ENCODE peak calls at places on chromosomes 7 and 10, in nine cellular contexts. One of them, this sample, is unnamed.

GRCh38 chr10:46520941-46521340 is 35.5 kb downstream of the GPRIN2 start:
- DNase-seq in epithelial cell of esophagus: peak
- DNase-seq in osteocyte: no peak
- DNase-seq in stimulated activated CD8-positive, alpha-beta memory T cell treated with anti-CD3 and anti-CD28 coated beads, Interleukin-2, amount 100 ng/mL, for 1 hour: no peak
- DNase-seq in hepatocyte: no peak
- DNase-seq in RWPE1: peak
- DNase-seq in M059J: peak
- DNase-seq in Calu3: peak
- DNase-seq in NCI-H510A treated with DMSO at 0.1 percent for 48 hours: no peak
- DNase-seq in this sample: peak

GRCh38 chr7:43785425-43785824 is 26.9 kb downstream of the BLVRA start:
- DNase-seq in epithelial cell of esophagus: peak
- DNase-seq in osteocyte: peak
- DNase-seq in stimulated activated CD8-positive, alpha-beta memory T cell treated with anti-CD3 and anti-CD28 coated beads, Interleukin-2, amount 100 ng/mL, for 1 hour: no peak
- DNase-seq in hepatocyte: peak
- DNase-seq in RWPE1: peak
- DNase-seq in M059J: peak
- DNase-seq in Calu3: no peak
- DNase-seq in NCI-H510A treated with DMSO at 0.1 percent for 48 hours: no peak
- DNase-seq in this sample: peak

GRCh38 chr10:115706482-115707076 is 566.4 kb downstream of the GFRA1 start:
- DNase-seq in epithelial cell of esophagus: peak
- DNase-seq in osteocyte: no peak
- DNase-seq in stimulated activated CD8-positive, alpha-beta memory T cell treated with anti-CD3 and anti-CD28 coated beads, Interleukin-2, amount 100 ng/mL, for 1 hour: no peak
- DNase-seq in hepatocyte: peak
- DNase-seq in RWPE1: peak
- DNase-seq in M059J: peak
- DNase-seq in Calu3: peak
- DNase-seq in NCI-H510A treated with DMSO at 0.1 percent for 48 hours: peak
- DNase-seq in this sample: peak

GRCh38 chr7:156759143-156759542 is 118.6 kb downstream of the RNF32 start:
- DNase-seq in epithelial cell of esophagus: no peak
- DNase-seq in osteocyte: no peak
- DNase-seq in stimulated activated CD8-positive, alpha-beta memory T cell treated with anti-CD3 and anti-CD28 coated beads, Interleukin-2, amount 100 ng/mL, for 1 hour: no peak
- DNase-seq in hepatocyte: peak
- DNase-seq in RWPE1: no peak
- DNase-seq in M059J: no peak
- DNase-seq in Calu3: no peak
- DNase-seq in NCI-H510A treated with DMSO at 0.1 percent for 48 hours: no peak
- DNase-seq in this sample: no peak

GRCh38 chr7:127514499-127514898 is 70.9 kb downstream of the GCC1 start:
- DNase-seq in epithelial cell of esophagus: peak
- DNase-seq in osteocyte: no peak
- DNase-seq in stimulated activated CD8-positive, alpha-beta memory T cell treated with anti-CD3 and anti-CD28 coated beads, Interleukin-2, amount 100 ng/mL, for 1 hour: no peak
- DNase-seq in hepatocyte: peak
- DNase-seq in RWPE1: peak
- DNase-seq in M059J: peak
- DNase-seq in Calu3: peak
- DNase-seq in NCI-H510A treated with DMSO at 0.1 percent for 48 hours: peak
- DNase-seq in this sample: peak

GRCh38 chr7:28768577-28769147 is 189.5 kb downstream of the TRIL start:
- DNase-seq in epithelial cell of esophagus: peak
- DNase-seq in osteocyte: no peak
- DNase-seq in stimulated activated CD8-positive, alpha-beta memory T cell treated with anti-CD3 and anti-CD28 coated beads, Interleukin-2, amount 100 ng/mL, for 1 hour: no peak
- DNase-seq in hepatocyte: no peak
- DNase-seq in RWPE1: peak
- DNase-seq in M059J: peak
- DNase-seq in Calu3: no peak
- DNase-seq in NCI-H510A treated with DMSO at 0.1 percent for 48 hours: no peak
- DNase-seq in this sample: peak

GRCh38 chr7:130070900-130071622 is 727 bp downstream of the KLHDC10 start:
- DNase-seq in epithelial cell of esophagus: peak
- DNase-seq in osteocyte: peak
- DNase-seq in stimulated activated CD8-positive, alpha-beta memory T cell treated with anti-CD3 and anti-CD28 coated beads, Interleukin-2, amount 100 ng/mL, for 1 hour: no peak
- DNase-seq in hepatocyte: peak
- DNase-seq in RWPE1: peak
- DNase-seq in M059J: peak
- DNase-seq in Calu3: no peak
- DNase-seq in NCI-H510A treated with DMSO at 0.1 percent for 48 hours: no peak
- DNase-seq in this sample: peak

GRCh38 chr10:17432738-17433137 is 21.7 kb downstream of the ST8SIA6 start:
- DNase-seq in epithelial cell of esophagus: peak
- DNase-seq in osteocyte: no peak
- DNase-seq in stimulated activated CD8-positive, alpha-beta memory T cell treated with anti-CD3 and anti-CD28 coated beads, Interleukin-2, amount 100 ng/mL, for 1 hour: no peak
- DNase-seq in hepatocyte: no peak
- DNase-seq in RWPE1: no peak
- DNase-seq in M059J: peak
- DNase-seq in Calu3: no peak
- DNase-seq in NCI-H510A treated with DMSO at 0.1 percent for 48 hours: no peak
- DNase-seq in this sample: no peak

GRCh38 chr10:87092861-87093460 is 1.7 kb downstream of the GLUD1 start:
- DNase-seq in epithelial cell of esophagus: peak
- DNase-seq in osteocyte: no peak
- DNase-seq in stimulated activated CD8-positive, alpha-beta memory T cell treated with anti-CD3 and anti-CD28 coated beads, Interleukin-2, amount 100 ng/mL, for 1 hour: no peak
- DNase-seq in hepatocyte: peak
- DNase-seq in RWPE1: no peak
- DNase-seq in M059J: peak
- DNase-seq in Calu3: peak
- DNase-seq in NCI-H510A treated with DMSO at 0.1 percent for 48 hours: no peak
- DNase-seq in this sample: no peak

GRCh38 chr7:20407585-20408466 is 77.1 kb downstream of the ITGB8 start:
- DNase-seq in epithelial cell of esophagus: peak
- DNase-seq in osteocyte: no peak
- DNase-seq in stimulated activated CD8-positive, alpha-beta memory T cell treated with anti-CD3 and anti-CD28 coated beads, Interleukin-2, amount 100 ng/mL, for 1 hour: no peak
- DNase-seq in hepatocyte: no peak
- DNase-seq in RWPE1: peak
- DNase-seq in M059J: peak
- DNase-seq in Calu3: peak
- DNase-seq in NCI-H510A treated with DMSO at 0.1 percent for 48 hours: peak
- DNase-seq in this sample: peak

GRCh38 chr10:43136995-43137700 is 1.1 kb upstream of the CSGALNACT2 start:
- DNase-seq in epithelial cell of esophagus: no peak
- DNase-seq in osteocyte: peak
- DNase-seq in stimulated activated CD8-positive, alpha-beta memory T cell treated with anti-CD3 and anti-CD28 coated beads, Interleukin-2, amount 100 ng/mL, for 1 hour: no peak
- DNase-seq in hepatocyte: no peak
- DNase-seq in RWPE1: no peak
- DNase-seq in M059J: peak
- DNase-seq in Calu3: no peak
- DNase-seq in NCI-H510A treated with DMSO at 0.1 percent for 48 hours: no peak
- DNase-seq in this sample: peak

GRCh38 chr10:132257271-132257670 is 50.5 kb downstream of the STK32C start:
- DNase-seq in epithelial cell of esophagus: no peak
- DNase-seq in osteocyte: no peak
- DNase-seq in stimulated activated CD8-positive, alpha-beta memory T cell treated with anti-CD3 and anti-CD28 coated beads, Interleukin-2, amount 100 ng/mL, for 1 hour: no peak
- DNase-seq in hepatocyte: no peak
- DNase-seq in RWPE1: peak
- DNase-seq in M059J: peak
- DNase-seq in Calu3: no peak
- DNase-seq in NCI-H510A treated with DMSO at 0.1 percent for 48 hours: no peak
- DNase-seq in this sample: peak

GRCh38 chr7:140625908-140626868 is 14.4 kb downstream of the DENND2A start:
- DNase-seq in epithelial cell of esophagus: peak
- DNase-seq in osteocyte: peak
- DNase-seq in stimulated activated CD8-positive, alpha-beta memory T cell treated with anti-CD3 and anti-CD28 coated beads, Interleukin-2, amount 100 ng/mL, for 1 hour: no peak
- DNase-seq in hepatocyte: peak
- DNase-seq in RWPE1: peak
- DNase-seq in M059J: peak
- DNase-seq in Calu3: no peak
- DNase-seq in NCI-H510A treated with DMSO at 0.1 percent for 48 hours: peak
- DNase-seq in this sample: peak

GRCh38 chr7:101951757-101952156 is 134.3 kb downstream of the CUX1 start:
- DNase-seq in epithelial cell of esophagus: no peak
- DNase-seq in osteocyte: no peak
- DNase-seq in stimulated activated CD8-positive, alpha-beta memory T cell treated with anti-CD3 and anti-CD28 coated beads, Interleukin-2, amount 100 ng/mL, for 1 hour: no peak
- DNase-seq in hepatocyte: no peak
- DNase-seq in RWPE1: no peak
- DNase-seq in M059J: no peak
- DNase-seq in Calu3: no peak
- DNase-seq in NCI-H510A treated with DMSO at 0.1 percent for 48 hours: no peak
- DNase-seq in this sample: no peak

GRCh38 chr10:117996709-117997108 is 50.0 kb downstream of the RAB11FIP2 start:
- DNase-seq in epithelial cell of esophagus: no peak
- DNase-seq in osteocyte: no peak
- DNase-seq in stimulated activated CD8-positive, alpha-beta memory T cell treated with anti-CD3 and anti-CD28 coated beads, Interleukin-2, amount 100 ng/mL, for 1 hour: no peak
- DNase-seq in hepatocyte: no peak
- DNase-seq in RWPE1: no peak
- DNase-seq in M059J: no peak
- DNase-seq in Calu3: no peak
- DNase-seq in NCI-H510A treated with DMSO at 0.1 percent for 48 hours: no peak
- DNase-seq in this sample: no peak

GRCh38 chr7:67950321-67951083 is 953.9 kb downstream of the TYW1 start:
- DNase-seq in epithelial cell of esophagus: no peak
- DNase-seq in osteocyte: no peak
- DNase-seq in stimulated activated CD8-positive, alpha-beta memory T cell treated with anti-CD3 and anti-CD28 coated beads, Interleukin-2, amount 100 ng/mL, for 1 hour: no peak
- DNase-seq in hepatocyte: no peak
- DNase-seq in RWPE1: no peak
- DNase-seq in M059J: no peak
- DNase-seq in Calu3: no peak
- DNase-seq in NCI-H510A treated with DMSO at 0.1 percent for 48 hours: no peak
- DNase-seq in this sample: no peak

GRCh38 chr10:116947838-116948529 is 57.0 kb downstream of the SHTN1 start:
- DNase-seq in epithelial cell of esophagus: peak
- DNase-seq in osteocyte: no peak
- DNase-seq in stimulated activated CD8-positive, alpha-beta memory T cell treated with anti-CD3 and anti-CD28 coated beads, Interleukin-2, amount 100 ng/mL, for 1 hour: no peak
- DNase-seq in hepatocyte: peak
- DNase-seq in RWPE1: peak
- DNase-seq in M059J: peak
- DNase-seq in Calu3: peak
- DNase-seq in NCI-H510A treated with DMSO at 0.1 percent for 48 hours: no peak
- DNase-seq in this sample: peak

GRCh38 chr7:117020605-117021002 is 67.3 kb downstream of the ST7 start:
- DNase-seq in epithelial cell of esophagus: no peak
- DNase-seq in osteocyte: no peak
- DNase-seq in stimulated activated CD8-positive, alpha-beta memory T cell treated with anti-CD3 and anti-CD28 coated beads, Interleukin-2, amount 100 ng/mL, for 1 hour: no peak
- DNase-seq in hepatocyte: no peak
- DNase-seq in RWPE1: no peak
- DNase-seq in M059J: peak
- DNase-seq in Calu3: no peak
- DNase-seq in NCI-H510A treated with DMSO at 0.1 percent for 48 hours: peak
- DNase-seq in this sample: no peak

GRCh38 chr7:122095642-122096041 is 48.4 kb downstream of the AASS start:
- DNase-seq in epithelial cell of esophagus: no peak
- DNase-seq in osteocyte: no peak
- DNase-seq in stimulated activated CD8-positive, alpha-beta memory T cell treated with anti-CD3 and anti-CD28 coated beads, Interleukin-2, amount 100 ng/mL, for 1 hour: no peak
- DNase-seq in hepatocyte: no peak
- DNase-seq in RWPE1: no peak
- DNase-seq in M059J: no peak
- DNase-seq in Calu3: no peak
- DNase-seq in NCI-H510A treated with DMSO at 0.1 percent for 48 hours: no peak
- DNase-seq in this sample: no peak

GRCh38 chr10:103699611-103700435 is 155.6 kb downstream of the SH3PXD2A start:
- DNase-seq in epithelial cell of esophagus: no peak
- DNase-seq in osteocyte: no peak
- DNase-seq in stimulated activated CD8-positive, alpha-beta memory T cell treated with anti-CD3 and anti-CD28 coated beads, Interleukin-2, amount 100 ng/mL, for 1 hour: no peak
- DNase-seq in hepatocyte: no peak
- DNase-seq in RWPE1: no peak
- DNase-seq in M059J: no peak
- DNase-seq in Calu3: no peak
- DNase-seq in NCI-H510A treated with DMSO at 0.1 percent for 48 hours: no peak
- DNase-seq in this sample: no peak

GRCh38 chr7:115707236-115707635 is 323.3 kb downstream of the TFEC start:
- DNase-seq in epithelial cell of esophagus: peak
- DNase-seq in osteocyte: no peak
- DNase-seq in stimulated activated CD8-positive, alpha-beta memory T cell treated with anti-CD3 and anti-CD28 coated beads, Interleukin-2, amount 100 ng/mL, for 1 hour: no peak
- DNase-seq in hepatocyte: peak
- DNase-seq in RWPE1: peak
- DNase-seq in M059J: peak
- DNase-seq in Calu3: peak
- DNase-seq in NCI-H510A treated with DMSO at 0.1 percent for 48 hours: peak
- DNase-seq in this sample: peak

GRCh38 chr7:82700739-82701138 is 257.2 kb upstream of the CACNA2D1 start:
- DNase-seq in epithelial cell of esophagus: no peak
- DNase-seq in osteocyte: no peak
- DNase-seq in stimulated activated CD8-positive, alpha-beta memory T cell treated with anti-CD3 and anti-CD28 coated beads, Interleukin-2, amount 100 ng/mL, for 1 hour: no peak
- DNase-seq in hepatocyte: peak
- DNase-seq in RWPE1: no peak
- DNase-seq in M059J: peak
- DNase-seq in Calu3: no peak
- DNase-seq in NCI-H510A treated with DMSO at 0.1 percent for 48 hours: no peak
- DNase-seq in this sample: no peak

GRCh38 chr7:32611700-32612099 is 116.4 kb downstream of the AVL9 start:
- DNase-seq in epithelial cell of esophagus: no peak
- DNase-seq in osteocyte: no peak
- DNase-seq in stimulated activated CD8-positive, alpha-beta memory T cell treated with anti-CD3 and anti-CD28 coated beads, Interleukin-2, amount 100 ng/mL, for 1 hour: no peak
- DNase-seq in hepatocyte: no peak
- DNase-seq in RWPE1: no peak
- DNase-seq in M059J: no peak
- DNase-seq in Calu3: no peak
- DNase-seq in NCI-H510A treated with DMSO at 0.1 percent for 48 hours: no peak
- DNase-seq in this sample: no peak

GRCh38 chr7:112104153-112104552 is 102.0 kb downstream of the DOCK4 start:
- DNase-seq in epithelial cell of esophagus: no peak
- DNase-seq in osteocyte: no peak
- DNase-seq in stimulated activated CD8-positive, alpha-beta memory T cell treated with anti-CD3 and anti-CD28 coated beads, Interleukin-2, amount 100 ng/mL, for 1 hour: no peak
- DNase-seq in hepatocyte: no peak
- DNase-seq in RWPE1: no peak
- DNase-seq in M059J: no peak
- DNase-seq in Calu3: no peak
- DNase-seq in NCI-H510A treated with DMSO at 0.1 percent for 48 hours: no peak
- DNase-seq in this sample: no peak

GRCh38 chr7:84337386-84337785 is 142.8 kb upstream of the SEMA3A start:
- DNase-seq in epithelial cell of esophagus: peak
- DNase-seq in osteocyte: no peak
- DNase-seq in stimulated activated CD8-positive, alpha-beta memory T cell treated with anti-CD3 and anti-CD28 coated beads, Interleukin-2, amount 100 ng/mL, for 1 hour: no peak
- DNase-seq in hepatocyte: no peak
- DNase-seq in RWPE1: peak
- DNase-seq in M059J: peak
- DNase-seq in Calu3: no peak
- DNase-seq in NCI-H510A treated with DMSO at 0.1 percent for 48 hours: no peak
- DNase-seq in this sample: peak

GRCh38 chr10:3554121-3554522 is 230.9 kb downstream of the KLF6 start:
- DNase-seq in epithelial cell of esophagus: no peak
- DNase-seq in osteocyte: no peak
- DNase-seq in stimulated activated CD8-positive, alpha-beta memory T cell treated with anti-CD3 and anti-CD28 coated beads, Interleukin-2, amount 100 ng/mL, for 1 hour: no peak
- DNase-seq in hepatocyte: no peak
- DNase-seq in RWPE1: no peak
- DNase-seq in M059J: no peak
- DNase-seq in Calu3: no peak
- DNase-seq in NCI-H510A treated with DMSO at 0.1 percent for 48 hours: no peak
- DNase-seq in this sample: no peak

GRCh38 chr7:43033369-43033768 is 79.1 kb upstream of the HECW1 start:
- DNase-seq in epithelial cell of esophagus: no peak
- DNase-seq in osteocyte: no peak
- DNase-seq in stimulated activated CD8-positive, alpha-beta memory T cell treated with anti-CD3 and anti-CD28 coated beads, Interleukin-2, amount 100 ng/mL, for 1 hour: no peak
- DNase-seq in hepatocyte: no peak
- DNase-seq in RWPE1: no peak
- DNase-seq in M059J: no peak
- DNase-seq in Calu3: no peak
- DNase-seq in NCI-H510A treated with DMSO at 0.1 percent for 48 hours: no peak
- DNase-seq in this sample: no peak

GRCh38 chr7:66344166-66344565 is 139.0 kb downstream of the TPST1 start:
- DNase-seq in epithelial cell of esophagus: peak
- DNase-seq in osteocyte: no peak
- DNase-seq in stimulated activated CD8-positive, alpha-beta memory T cell treated with anti-CD3 and anti-CD28 coated beads, Interleukin-2, amount 100 ng/mL, for 1 hour: no peak
- DNase-seq in hepatocyte: no peak
- DNase-seq in RWPE1: no peak
- DNase-seq in M059J: peak
- DNase-seq in Calu3: no peak
- DNase-seq in NCI-H510A treated with DMSO at 0.1 percent for 48 hours: no peak
- DNase-seq in this sample: no peak

GRCh38 chr10:79066460-79067240 is 2.1 kb upstream of the ZMIZ1 start:
- DNase-seq in epithelial cell of esophagus: peak
- DNase-seq in osteocyte: no peak
- DNase-seq in stimulated activated CD8-positive, alpha-beta memory T cell treated with anti-CD3 and anti-CD28 coated beads, Interleukin-2, amount 100 ng/mL, for 1 hour: no peak
- DNase-seq in hepatocyte: peak
- DNase-seq in RWPE1: no peak
- DNase-seq in M059J: peak
- DNase-seq in Calu3: peak
- DNase-seq in NCI-H510A treated with DMSO at 0.1 percent for 48 hours: peak
- DNase-seq in this sample: peak

GRCh38 chr7:135980665-135981180 is 3.6 kb upstream of the MTPN start:
- DNase-seq in epithelial cell of esophagus: peak
- DNase-seq in osteocyte: no peak
- DNase-seq in stimulated activated CD8-positive, alpha-beta memory T cell treated with anti-CD3 and anti-CD28 coated beads, Interleukin-2, amount 100 ng/mL, for 1 hour: peak
- DNase-seq in hepatocyte: no peak
- DNase-seq in RWPE1: no peak
- DNase-seq in M059J: peak
- DNase-seq in Calu3: no peak
- DNase-seq in NCI-H510A treated with DMSO at 0.1 percent for 48 hours: no peak
- DNase-seq in this sample: peak

GRCh38 chr10:123926401-123927264 is 35.0 kb upstream of the CPXM2 start:
- DNase-seq in epithelial cell of esophagus: peak
- DNase-seq in osteocyte: no peak
- DNase-seq in stimulated activated CD8-positive, alpha-beta memory T cell treated with anti-CD3 and anti-CD28 coated beads, Interleukin-2, amount 100 ng/mL, for 1 hour: no peak
- DNase-seq in hepatocyte: no peak
- DNase-seq in RWPE1: peak
- DNase-seq in M059J: peak
- DNase-seq in Calu3: no peak
- DNase-seq in NCI-H510A treated with DMSO at 0.1 percent for 48 hours: no peak
- DNase-seq in this sample: peak

This sample was measured in Daoy.